ENCODE peak calls at places on chromosomes 4 and X, in seven cellular contexts. One of them, this sample, is unnamed. For H3K36me3, the result is how much of the 10 kb centered on the place peaks cover.

GRCh38 chr4:153651041-153651960 is 32.8 kb upstream of the TLR2 start:
- DNase-seq in body of pancreas: no peak
- DNase-seq in suprapubic skin: no peak
- DNase-seq in adipocyte: no peak
- DNase-seq in pancreas: no peak
- DNase-seq in ascending aorta: peak
- DNase-seq in lung: peak
- DNase-seq in this sample: no peak

GRCh38 chr4:159269143-159269542 is 166.3 kb downstream of the RAPGEF2 start:
- DNase-seq in ascending aorta: no peak
- DNase-seq in adipocyte: no peak
- DNase-seq in lung: no peak
- DNase-seq in suprapubic skin: no peak
- DNase-seq in body of pancreas: no peak
- DNase-seq in pancreas: no peak
- DNase-seq in this sample: peak

GRCh38 chr4:47061435-47061834 is 30.1 kb downstream of the GABRB1 start:
- DNase-seq in suprapubic skin: no peak
- DNase-seq in lung: no peak
- DNase-seq in pancreas: no peak
- DNase-seq in ascending aorta: no peak
- DNase-seq in adipocyte: peak
- DNase-seq in body of pancreas: no peak
- DNase-seq in this sample: no peak

GRCh38 chr4:87844476-87844875 is 11.7 kb downstream of the MEPE start:
- DNase-seq in body of pancreas: no peak
- DNase-seq in adipocyte: no peak
- DNase-seq in suprapubic skin: no peak
- DNase-seq in lung: no peak
- DNase-seq in ascending aorta: no peak
- DNase-seq in pancreas: no peak
- DNase-seq in this sample: no peak

GRCh38 chrX:25158635-25159034 is 142.9 kb upstream of the ARX start:
- DNase-seq in pancreas: no peak
- DNase-seq in body of pancreas: no peak
- DNase-seq in suprapubic skin: no peak
- DNase-seq in lung: no peak
- DNase-seq in ascending aorta: no peak
- DNase-seq in adipocyte: no peak
- DNase-seq in this sample: no peak

GRCh38 chrX:22575161-22575845 is 302.6 kb downstream of the CBLL2 start:
- DNase-seq in pancreas: no peak
- DNase-seq in lung: no peak
- DNase-seq in suprapubic skin: no peak
- DNase-seq in adipocyte: peak
- DNase-seq in body of pancreas: no peak
- DNase-seq in ascending aorta: no peak
- DNase-seq in this sample: no peak

GRCh38 chr4:8039290-8039689 is 99.6 kb upstream of the AFAP1 start:
- DNase-seq in pancreas: no peak
- DNase-seq in lung: no peak
- DNase-seq in suprapubic skin: no peak
- DNase-seq in ascending aorta: no peak
- DNase-seq in body of pancreas: peak
- DNase-seq in adipocyte: no peak
- DNase-seq in this sample: no peak

GRCh38 chr4:168558587-168558986 is 61.7 kb downstream of the PALLD start:
- DNase-seq in suprapubic skin: no peak
- DNase-seq in body of pancreas: no peak
- DNase-seq in pancreas: no peak
- DNase-seq in ascending aorta: no peak
- DNase-seq in lung: no peak
- DNase-seq in adipocyte: no peak
- DNase-seq in this sample: no peak

GRCh38 chr4:18593297-18594002 is 571.9 kb upstream of the LCORL start:
- DNase-seq in adipocyte: peak
- DNase-seq in body of pancreas: peak
- DNase-seq in pancreas: peak
- DNase-seq in lung: peak
- DNase-seq in suprapubic skin: no peak
- DNase-seq in ascending aorta: no peak
- DNase-seq in this sample: no peak

GRCh38 chr4:48645225-48645794 is 134.8 kb downstream of the FRYL start:
- DNase-seq in lung: no peak
- DNase-seq in pancreas: no peak
- DNase-seq in adipocyte: peak
- DNase-seq in body of pancreas: no peak
- DNase-seq in suprapubic skin: no peak
- DNase-seq in ascending aorta: no peak
- DNase-seq in this sample: no peak

GRCh38 chr4:113169368-113169767 is 119.9 kb downstream of the ANK2 start:
- DNase-seq in suprapubic skin: no peak
- DNase-seq in pancreas: no peak
- DNase-seq in lung: no peak
- DNase-seq in body of pancreas: no peak
- DNase-seq in adipocyte: no peak
- DNase-seq in ascending aorta: no peak
- DNase-seq in this sample: no peak

GRCh38 chrX:46447384-46447783 is 97.8 kb downstream of the ZNF674 start:
- DNase-seq in body of pancreas: no peak
- DNase-seq in pancreas: no peak
- DNase-seq in lung: no peak
- DNase-seq in adipocyte: peak
- DNase-seq in ascending aorta: no peak
- DNase-seq in suprapubic skin: no peak
- DNase-seq in this sample: no peak

GRCh38 chr4:108113229-108113628 is 55.5 kb downstream of the LEF1 start:
- DNase-seq in ascending aorta: no peak
- DNase-seq in suprapubic skin: no peak
- DNase-seq in adipocyte: no peak
- DNase-seq in body of pancreas: no peak
- DNase-seq in pancreas: no peak
- DNase-seq in lung: no peak
- DNase-seq in this sample: no peak

GRCh38 chr4:186104114-186104894 is at the start of gene FAM149A:
- DNase-seq in body of pancreas: peak
- DNase-seq in ascending aorta: no peak
- DNase-seq in suprapubic skin: no peak
- DNase-seq in lung: peak
- DNase-seq in adipocyte: peak
- DNase-seq in pancreas: peak
- DNase-seq in this sample: peak

GRCh38 chr4:138225477-138225876 is 16.7 kb downstream of the SLC7A11 start:
- DNase-seq in lung: no peak
- DNase-seq in ascending aorta: no peak
- DNase-seq in adipocyte: peak
- DNase-seq in pancreas: no peak
- DNase-seq in body of pancreas: no peak
- DNase-seq in suprapubic skin: no peak
- DNase-seq in this sample: no peak

GRCh38 chrX:129934461-129934860 is 28.5 kb downstream of the UTP14A start:
- DNase-seq in lung: no peak
- DNase-seq in suprapubic skin: no peak
- DNase-seq in body of pancreas: no peak
- DNase-seq in ascending aorta: no peak
- DNase-seq in adipocyte: no peak
- DNase-seq in pancreas: no peak
- DNase-seq in this sample: no peak

GRCh38 chr4:109574443-109574850 is 14.4 kb downstream of the MCUB start:
- DNase-seq in lung: no peak
- DNase-seq in ascending aorta: no peak
- DNase-seq in adipocyte: no peak
- DNase-seq in pancreas: no peak
- DNase-seq in body of pancreas: no peak
- DNase-seq in suprapubic skin: no peak
- DNase-seq in this sample: no peak

GRCh38 chrX:136525738-136526606 is 6.0 kb upstream of the VGLL1 start:
- DNase-seq in lung: peak
- DNase-seq in suprapubic skin: no peak
- DNase-seq in ascending aorta: no peak
- DNase-seq in adipocyte: peak
- DNase-seq in body of pancreas: peak
- DNase-seq in pancreas: peak
- DNase-seq in this sample: peak

GRCh38 chrX:82764521-82764920 is 743.6 kb upstream of the POU3F4 start:
- DNase-seq in body of pancreas: no peak
- DNase-seq in pancreas: no peak
- DNase-seq in ascending aorta: no peak
- DNase-seq in suprapubic skin: no peak
- DNase-seq in adipocyte: no peak
- DNase-seq in lung: no peak
- DNase-seq in this sample: no peak

GRCh38 chr4:127479031-127479622 is 153.6 kb upstream of the INTU start:
- DNase-seq in body of pancreas: no peak
- DNase-seq in lung: no peak
- DNase-seq in adipocyte: peak
- DNase-seq in pancreas: no peak
- DNase-seq in suprapubic skin: no peak
- DNase-seq in ascending aorta: no peak
- DNase-seq in this sample: no peak

GRCh38 chr4:76518241-76518640 is 83.2 kb downstream of the SHROOM3 start:
- DNase-seq in ascending aorta: no peak
- DNase-seq in suprapubic skin: no peak
- DNase-seq in body of pancreas: no peak
- DNase-seq in lung: no peak
- DNase-seq in adipocyte: no peak
- DNase-seq in pancreas: no peak
- DNase-seq in this sample: no peak

GRCh38 chrX:18036394-18036793 is 175.3 kb upstream of the RAI2 start:
- DNase-seq in lung: no peak
- DNase-seq in pancreas: no peak
- DNase-seq in body of pancreas: no peak
- DNase-seq in ascending aorta: no peak
- DNase-seq in adipocyte: no peak
- DNase-seq in suprapubic skin: no peak
- DNase-seq in this sample: no peak

GRCh38 chr4:82293304-82293703 is 80.5 kb downstream of the HNRNPD start:
- DNase-seq in suprapubic skin: no peak
- DNase-seq in lung: no peak
- DNase-seq in body of pancreas: no peak
- DNase-seq in ascending aorta: no peak
- DNase-seq in pancreas: no peak
- DNase-seq in adipocyte: no peak
- DNase-seq in this sample: no peak

GRCh38 chr4:158915683-158916241 is 146.9 kb downstream of the FNIP2 start:
- DNase-seq in lung: no peak
- DNase-seq in ascending aorta: no peak
- DNase-seq in pancreas: no peak
- DNase-seq in adipocyte: no peak
- DNase-seq in suprapubic skin: no peak
- DNase-seq in body of pancreas: no peak
- DNase-seq in this sample: no peak

GRCh38 chrX:105701310-105702052 is 120.9 kb upstream of the NRK start:
- DNase-seq in ascending aorta: no peak
- DNase-seq in pancreas: no peak
- DNase-seq in adipocyte: peak
- DNase-seq in lung: no peak
- DNase-seq in suprapubic skin: no peak
- DNase-seq in body of pancreas: no peak
- DNase-seq in this sample: no peak

DNA sequence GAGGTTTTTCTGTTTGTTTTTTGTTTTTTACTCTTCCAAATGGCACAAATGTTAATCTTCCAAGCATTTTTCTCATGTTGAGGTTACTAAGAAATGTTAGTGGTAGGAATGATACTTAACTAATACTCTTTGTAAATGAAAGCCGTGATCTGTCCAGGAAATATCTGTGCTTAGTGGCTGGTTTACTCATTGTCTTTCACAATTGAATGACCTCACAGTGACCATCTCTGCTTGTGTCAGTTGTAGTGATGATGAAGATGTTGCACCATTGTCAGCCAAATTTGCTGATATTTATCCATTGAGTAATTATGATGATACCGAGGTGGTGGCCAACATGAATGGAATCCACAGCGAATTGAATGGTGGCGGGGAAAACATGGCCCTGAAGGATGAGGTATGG is 93.5 kb downstream of the TNIP2 start:
- DNase-seq in pancreas: no peak
- DNase-seq in adipocyte: peak
- DNase-seq in lung: no peak
- DNase-seq in body of pancreas: no peak
- DNase-seq in suprapubic skin: no peak
- DNase-seq in ascending aorta: no peak
- DNase-seq in this sample: no peak
- H3K36me3 ChIP-seq in pancreas: under half
- H3K36me3 ChIP-seq in adipocyte: half or more
- H3K36me3 ChIP-seq in lung: under half
- H3K36me3 ChIP-seq in body of pancreas: under half
- H3K36me3 ChIP-seq in suprapubic skin: half or more
- H3K36me3 ChIP-seq in ascending aorta: half or more
- H3K36me3 ChIP-seq in this sample: under half

GRCh38 chr4:118743867-118744266 is 58.7 kb downstream of the METTL14 start:
- DNase-seq in body of pancreas: no peak
- DNase-seq in pancreas: no peak
- DNase-seq in adipocyte: no peak
- DNase-seq in suprapubic skin: no peak
- DNase-seq in ascending aorta: no peak
- DNase-seq in lung: no peak
- DNase-seq in this sample: peak
- H3K36me3 ChIP-seq in body of pancreas: under half
- H3K36me3 ChIP-seq in pancreas: under half
- H3K36me3 ChIP-seq in adipocyte: half or more
- H3K36me3 ChIP-seq in suprapubic skin: under half
- H3K36me3 ChIP-seq in ascending aorta: under half
- H3K36me3 ChIP-seq in lung: under half
- H3K36me3 ChIP-seq in this sample: under half

GRCh38 chrX:1597345-1598020 is 6.1 kb downstream of the AKAP17A start:
- DNase-seq in suprapubic skin: peak
- DNase-seq in lung: no peak
- DNase-seq in body of pancreas: no peak
- DNase-seq in adipocyte: no peak
- DNase-seq in pancreas: no peak
- DNase-seq in ascending aorta: no peak
- DNase-seq in this sample: no peak
- H3K36me3 ChIP-seq in suprapubic skin: half or more
- H3K36me3 ChIP-seq in lung: under half
- H3K36me3 ChIP-seq in body of pancreas: under half
- H3K36me3 ChIP-seq in adipocyte: half or more
- H3K36me3 ChIP-seq in pancreas: half or more
- H3K36me3 ChIP-seq in ascending aorta: half or more
- H3K36me3 ChIP-seq in this sample: under half

GRCh38 chrX:153867139-153867538 is 18.8 kb downstream of the L1CAM start:
- DNase-seq in pancreas: no peak
- DNase-seq in lung: no peak
- DNase-seq in suprapubic skin: no peak
- DNase-seq in adipocyte: no peak
- DNase-seq in body of pancreas: no peak
- DNase-seq in ascending aorta: no peak
- DNase-seq in this sample: peak

GRCh38 chrX:153870288-153870690 is 15.7 kb downstream of the L1CAM start:
- DNase-seq in ascending aorta: no peak
- DNase-seq in suprapubic skin: no peak
- DNase-seq in body of pancreas: no peak
- DNase-seq in lung: no peak
- DNase-seq in pancreas: no peak
- DNase-seq in adipocyte: no peak
- DNase-seq in this sample: no peak

GRCh38 chrX:153867671-153868070 is 18.3 kb downstream of the L1CAM start:
- DNase-seq in suprapubic skin: no peak
- DNase-seq in lung: no peak
- DNase-seq in adipocyte: no peak
- DNase-seq in pancreas: no peak
- DNase-seq in ascending aorta: no peak
- DNase-seq in body of pancreas: no peak
- DNase-seq in this sample: peak

GRCh38 chrX:153869473-153870287 is 16.3 kb downstream of the L1CAM start:
- DNase-seq in pancreas: no peak
- DNase-seq in body of pancreas: no peak
- DNase-seq in lung: no peak
- DNase-seq in ascending aorta: no peak
- DNase-seq in suprapubic skin: no peak
- DNase-seq in adipocyte: no peak
- DNase-seq in this sample: peak

GRCh38 chrX:153868576-153869472 is 17.1 kb downstream of the L1CAM start:
- DNase-seq in body of pancreas: no peak
- DNase-seq in suprapubic skin: no peak
- DNase-seq in ascending aorta: no peak
- DNase-seq in adipocyte: no peak
- DNase-seq in pancreas: no peak
- DNase-seq in lung: no peak
- DNase-seq in this sample: peak
- H3K36me3 ChIP-seq in body of pancreas: under half
- H3K36me3 ChIP-seq in suprapubic skin: under half
- H3K36me3 ChIP-seq in ascending aorta: under half
- H3K36me3 ChIP-seq in adipocyte: under half
- H3K36me3 ChIP-seq in pancreas: under half
- H3K36me3 ChIP-seq in lung: under half
- H3K36me3 ChIP-seq in this sample: under half